ENCODE peak calls at places on chromosomes 1 and 21, in ten cellular contexts. B, W, V, Z, I, A, J, N, Q and T are unnamed samples.

GRCh38 chr1:84754376-84754672 is 64.1 kb upstream of the SSX2IP start:
- DNase-seq in B (no peak), W (no peak), V (no peak), Z (no peak), I (no peak), A (no peak), J (no peak), N (no peak), Q (no peak), T (no peak)

GRCh38 chr1:200253774-200254495 is 155.9 kb downstream of the ZNF281 start:
- DNase-seq in B (no peak), W (no peak), V (no peak), Z (no peak), I (no peak), A (no peak), J (no peak), N (no peak), Q (no peak), T (no peak)

GRCh38 chr1:240515505-240515904 is 96.5 kb downstream of the GREM2 start:
- DNase-seq in B (no peak), W (no peak), V (no peak), Z (no peak), I (no peak), A (no peak), J (no peak), N (no peak), Q (no peak), T (peak)

GRCh38 chr1:225882008-225882698 is at the start of gene TMEM63A:
- DNase-seq in B (peak), W (peak), V (peak), Z (peak), I (peak), A (peak), J (peak), N (no peak), Q (peak), T (peak)

GRCh38 chr1:20368866-20369545 is 78.3 kb downstream of the VWA5B1 start:
- DNase-seq in B (no peak), W (no peak), V (no peak), Z (no peak), I (no peak), A (no peak), J (no peak), N (no peak), Q (no peak), T (no peak)

GRCh38 chr1:115748396-115749130 is 20.0 kb downstream of the CASQ2 start:
- DNase-seq in B (no peak), W (no peak), V (no peak), Z (no peak), I (peak), A (no peak), J (no peak), N (no peak), Q (no peak), T (peak)

GRCh38 chr1:19047373-19047772 is 90.9 kb upstream of the IFFO2 start:
- DNase-seq in B (no peak), W (no peak), V (no peak), Z (no peak), I (no peak), A (no peak), J (no peak), N (no peak), Q (no peak), T (no peak)

GRCh38 chr1:15433471-15433870 is 4.8 kb upstream of the CTRC start:
- DNase-seq in B (no peak), W (no peak), V (no peak), Z (no peak), I (no peak), A (no peak), J (no peak), N (no peak), Q (no peak), T (no peak)

GRCh38 chr1:115141145-115141454 is 51.8 kb upstream of the TSPAN2 start:
- DNase-seq in B (no peak), W (no peak), V (no peak), Z (no peak), I (no peak), A (no peak), J (no peak), N (no peak), Q (no peak), T (no peak)

GRCh38 chr1:153649867-153650235 is 8.7 kb upstream of the SNAPIN start:
- DNase-seq in B (no peak), W (no peak), V (no peak), Z (no peak), I (no peak), A (no peak), J (no peak), N (peak), Q (no peak), T (no peak)

GRCh38 chr1:218827486-218827885 is 346.2 kb upstream of the LYPLAL1 start:
- DNase-seq in B (no peak), W (no peak), V (no peak), Z (no peak), I (no peak), A (no peak), J (no peak), N (no peak), Q (no peak), T (no peak)

GRCh38 chr21:26171310-26172100 is 935 bp upstream of the APP start:
- DNase-seq in B (no peak), W (no peak), V (no peak), Z (no peak), I (no peak), A (peak), J (no peak), N (no peak), Q (no peak), T (no peak)

GRCh38 chr1:194289569-194290266 is 1103.3 kb upstream of the B3GALT2 start:
- DNase-seq in B (no peak), W (no peak), V (peak), Z (peak), I (no peak), A (no peak), J (no peak), N (no peak), Q (peak), T (no peak)

GRCh38 chr21:45326169-45326833 is 38.6 kb upstream of the POFUT2 start:
- DNase-seq in B (no peak), W (no peak), V (no peak), Z (no peak), I (peak), A (no peak), J (no peak), N (no peak), Q (no peak), T (peak)

GRCh38 chr21:46545363-46545762 is 59.5 kb downstream of the S100B start:
- DNase-seq in B (no peak), W (no peak), V (no peak), Z (no peak), I (no peak), A (no peak), J (no peak), N (no peak), Q (no peak), T (no peak)

GRCh38 chr1:180680558-180681144 is 48.8 kb downstream of the XPR1 start:
- DNase-seq in B (no peak), W (no peak), V (no peak), Z (no peak), I (peak), A (no peak), J (no peak), N (no peak), Q (no peak), T (peak)

GRCh38 chr1:167661527-167662436 is 31.8 kb downstream of the RCSD1 start:
- DNase-seq in B (no peak), W (no peak), V (no peak), Z (no peak), I (peak), A (no peak), J (no peak), N (no peak), Q (no peak), T (peak)

GRCh38 chr1:163379801-163380200 is 58.0 kb downstream of the NUF2 start:
- DNase-seq in B (no peak), W (no peak), V (no peak), Z (no peak), I (no peak), A (no peak), J (no peak), N (no peak), Q (no peak), T (no peak)

GRCh38 chr1:206496131-206496793 is 11.1 kb upstream of the RASSF5 start:
- DNase-seq in B (no peak), W (no peak), V (no peak), Z (no peak), I (no peak), A (no peak), J (no peak), N (no peak), Q (no peak), T (peak)

GRCh38 chr1:107765484-107765883 is 199.5 kb downstream of the VAV3 start:
- DNase-seq in B (no peak), W (no peak), V (no peak), Z (no peak), I (no peak), A (no peak), J (no peak), N (no peak), Q (no peak), T (no peak)

GRCh38 chr21:41369915-41370839 is 8.3 kb downstream of the MX2 start:
- DNase-seq in B (peak), W (no peak), V (peak), Z (peak), I (no peak), A (no peak), J (no peak), N (peak), Q (no peak), T (no peak)

GRCh38 chr1:206505702-206506375 is 1.5 kb upstream of the RASSF5 start:
- DNase-seq in B (no peak), W (no peak), V (no peak), Z (no peak), I (peak), A (no peak), J (peak), N (no peak), Q (no peak), T (peak)

GRCh38 chr1:182217071-182217470 is 155.6 kb upstream of the ZNF648 start:
- DNase-seq in B (no peak), W (no peak), V (no peak), Z (no peak), I (peak), A (no peak), J (no peak), N (no peak), Q (no peak), T (peak)

GRCh38 chr1:8061210-8061609 is 35.1 kb upstream of the ERRFI1 start:
- DNase-seq in B (peak), W (no peak), V (no peak), Z (no peak), I (peak), A (no peak), J (no peak), N (no peak), Q (no peak), T (peak)